ENCODE peak calls at places on chromosomes 7 and 10, in eight cellular contexts. One of them, this sample, is unnamed. For H3K9me3, the result is how much of the 10 kb centered on the place peaks cover.

GRCh38 chr7:27128034-27128433 is 2.5 kb downstream of the HOXA4 start:
- ATAC-seq in left lung: no peak
- ATAC-seq in gastrocnemius medialis: peak
- ATAC-seq in HCT116: no peak
- ATAC-seq in thoracic aorta: no peak
- ATAC-seq in HepG2: no peak
- ATAC-seq in body of pancreas: no peak
- ATAC-seq in upper lobe of left lung: no peak
- ATAC-seq in this sample: no peak

GRCh38 chr7:93375603-93376002 is 143.4 kb downstream of the VPS50 start:
- ATAC-seq in left lung: no peak
- ATAC-seq in gastrocnemius medialis: no peak
- ATAC-seq in HCT116: no peak
- ATAC-seq in thoracic aorta: no peak
- ATAC-seq in HepG2: no peak
- ATAC-seq in body of pancreas: no peak
- ATAC-seq in upper lobe of left lung: no peak
- ATAC-seq in this sample: no peak

GRCh38 chr7:142104550-142105527 is 6.7 kb upstream of the MGAM2 start:
- ATAC-seq in left lung: peak
- ATAC-seq in gastrocnemius medialis: no peak
- ATAC-seq in HCT116: peak
- ATAC-seq in thoracic aorta: no peak
- ATAC-seq in HepG2: peak
- ATAC-seq in body of pancreas: peak
- ATAC-seq in upper lobe of left lung: peak
- ATAC-seq in this sample: peak

GRCh38 chr7:84137812-84138211 is 56.8 kb downstream of the SEMA3A start:
- ATAC-seq in left lung: no peak
- ATAC-seq in gastrocnemius medialis: no peak
- ATAC-seq in HCT116: no peak
- ATAC-seq in thoracic aorta: no peak
- ATAC-seq in HepG2: no peak
- ATAC-seq in body of pancreas: no peak
- ATAC-seq in upper lobe of left lung: no peak
- ATAC-seq in this sample: no peak

GRCh38 chr7:77348371-77348813 is 67.8 kb downstream of the GSAP start:
- ATAC-seq in left lung: peak
- ATAC-seq in gastrocnemius medialis: peak
- ATAC-seq in HCT116: no peak
- ATAC-seq in thoracic aorta: peak
- ATAC-seq in HepG2: no peak
- ATAC-seq in body of pancreas: peak
- ATAC-seq in upper lobe of left lung: no peak
- ATAC-seq in this sample: peak

GRCh38 chr7:80783177-80783687 is 135.6 kb downstream of the SEMA3C start:
- ATAC-seq in left lung: no peak
- ATAC-seq in gastrocnemius medialis: no peak
- ATAC-seq in HCT116: no peak
- ATAC-seq in thoracic aorta: peak
- ATAC-seq in HepG2: no peak
- ATAC-seq in body of pancreas: no peak
- ATAC-seq in upper lobe of left lung: no peak
- ATAC-seq in this sample: no peak

GRCh38 chr10:114706458-114707055 is 48.5 kb upstream of the ABLIM1 start:
- ATAC-seq in left lung: no peak
- ATAC-seq in gastrocnemius medialis: no peak
- ATAC-seq in HCT116: no peak
- ATAC-seq in thoracic aorta: no peak
- ATAC-seq in HepG2: no peak
- ATAC-seq in body of pancreas: no peak
- ATAC-seq in upper lobe of left lung: no peak
- ATAC-seq in this sample: peak

GRCh38 chr7:23012797-23013714 is 874 bp downstream of the HYCC1 start:
- ATAC-seq in left lung: peak
- ATAC-seq in gastrocnemius medialis: peak
- ATAC-seq in HCT116: peak
- ATAC-seq in thoracic aorta: peak
- ATAC-seq in HepG2: peak
- ATAC-seq in body of pancreas: peak
- ATAC-seq in upper lobe of left lung: no peak
- ATAC-seq in this sample: peak

GRCh38 chr10:13661261-13661660 is 74.5 kb downstream of the PRPF18 start:
- ATAC-seq in left lung: no peak
- ATAC-seq in gastrocnemius medialis: no peak
- ATAC-seq in HCT116: no peak
- ATAC-seq in thoracic aorta: no peak
- ATAC-seq in HepG2: no peak
- ATAC-seq in body of pancreas: no peak
- ATAC-seq in upper lobe of left lung: no peak
- ATAC-seq in this sample: no peak

GRCh38 chr10:1372212-1372611 is 316.0 kb downstream of the WDR37 start:
- ATAC-seq in left lung: no peak
- ATAC-seq in gastrocnemius medialis: no peak
- ATAC-seq in HCT116: peak
- ATAC-seq in thoracic aorta: no peak
- ATAC-seq in HepG2: no peak
- ATAC-seq in body of pancreas: no peak
- ATAC-seq in upper lobe of left lung: no peak
- ATAC-seq in this sample: no peak

GRCh38 chr10:99700649-99701048 is 31.3 kb downstream of the COX15 start:
- ATAC-seq in left lung: no peak
- ATAC-seq in gastrocnemius medialis: no peak
- ATAC-seq in HCT116: no peak
- ATAC-seq in thoracic aorta: no peak
- ATAC-seq in HepG2: no peak
- ATAC-seq in body of pancreas: no peak
- ATAC-seq in upper lobe of left lung: no peak
- ATAC-seq in this sample: no peak

GRCh38 chr7:50304911-50305621 is 550 bp downstream of the IKZF1 start:
- ATAC-seq in left lung: peak
- ATAC-seq in gastrocnemius medialis: no peak
- ATAC-seq in HCT116: no peak
- ATAC-seq in thoracic aorta: no peak
- ATAC-seq in HepG2: peak
- ATAC-seq in body of pancreas: no peak
- ATAC-seq in upper lobe of left lung: peak
- ATAC-seq in this sample: no peak

GRCh38 chr10:91023708-91024438 is 103.0 kb upstream of the ANKRD1 start:
- ATAC-seq in left lung: no peak
- ATAC-seq in gastrocnemius medialis: no peak
- ATAC-seq in HCT116: no peak
- ATAC-seq in thoracic aorta: no peak
- ATAC-seq in HepG2: no peak
- ATAC-seq in body of pancreas: no peak
- ATAC-seq in upper lobe of left lung: no peak
- ATAC-seq in this sample: peak

GRCh38 chr10:122173337-122173736 is 97.8 kb upstream of the BTBD16 start:
- ATAC-seq in left lung: peak
- ATAC-seq in gastrocnemius medialis: peak
- ATAC-seq in HCT116: no peak
- ATAC-seq in thoracic aorta: no peak
- ATAC-seq in HepG2: no peak
- ATAC-seq in body of pancreas: no peak
- ATAC-seq in upper lobe of left lung: no peak
- ATAC-seq in this sample: no peak

GRCh38 chr10:5557799-5558771 is 33.3 kb downstream of the CALML3 start:
- ATAC-seq in left lung: no peak
- ATAC-seq in gastrocnemius medialis: no peak
- ATAC-seq in HCT116: no peak
- ATAC-seq in thoracic aorta: no peak
- ATAC-seq in HepG2: no peak
- ATAC-seq in body of pancreas: no peak
- ATAC-seq in upper lobe of left lung: no peak
- ATAC-seq in this sample: no peak

DNA sequence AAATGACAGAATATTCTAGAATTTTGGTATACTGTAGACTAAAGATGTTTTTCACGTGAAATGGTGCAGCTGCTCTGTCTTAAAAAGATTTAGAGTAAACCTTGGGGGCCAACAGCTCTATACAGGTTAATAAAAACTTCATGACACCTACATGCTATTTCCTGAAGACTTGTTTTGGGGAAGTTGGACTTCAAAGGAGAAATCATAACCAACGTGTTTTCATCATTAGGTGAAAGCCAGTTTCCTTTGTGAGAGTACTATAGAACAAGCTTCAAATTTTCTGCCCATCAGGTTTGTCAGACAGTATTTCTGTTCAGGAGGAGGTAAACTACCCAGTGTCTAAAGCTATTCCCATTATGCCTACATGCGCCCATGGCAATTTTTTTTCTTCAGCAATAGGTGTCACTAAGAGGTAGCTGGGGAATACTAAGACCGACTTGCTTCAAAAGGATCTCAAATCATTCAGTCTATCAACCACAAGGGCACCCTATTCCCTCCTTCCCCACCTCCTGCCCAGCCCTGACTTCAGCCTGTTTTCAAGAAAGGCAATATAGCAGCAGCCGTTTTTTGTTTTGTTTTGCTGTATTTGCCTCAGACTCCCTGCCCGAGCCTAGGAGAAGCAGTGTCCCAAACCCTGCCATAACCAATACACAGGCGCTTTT is 237.3 kb upstream of the SP8 start:
- ATAC-seq in left lung: no peak
- ATAC-seq in gastrocnemius medialis: no peak
- ATAC-seq in HCT116: peak
- ATAC-seq in thoracic aorta: no peak
- ATAC-seq in HepG2: no peak
- ATAC-seq in body of pancreas: no peak
- ATAC-seq in upper lobe of left lung: no peak
- ATAC-seq in this sample: no peak
- TF ChIP-seq CTCF in left lung: no peak
- TF ChIP-seq CTCF in gastrocnemius medialis: no peak
- TF ChIP-seq CTCF in HCT116: no peak
- TF ChIP-seq CTCF in thoracic aorta: no peak
- TF ChIP-seq CTCF in HepG2: no peak
- TF ChIP-seq CTCF in body of pancreas: no peak
- TF ChIP-seq CTCF in upper lobe of left lung: no peak
- TF ChIP-seq CTCF in this sample: no peak

GRCh38 chr10:108095932-108096925 is 931.7 kb upstream of the SORCS1 start:
- ATAC-seq in left lung: no peak
- ATAC-seq in gastrocnemius medialis: no peak
- ATAC-seq in HCT116: no peak
- ATAC-seq in thoracic aorta: no peak
- ATAC-seq in HepG2: no peak
- ATAC-seq in body of pancreas: no peak
- ATAC-seq in upper lobe of left lung: peak
- ATAC-seq in this sample: no peak

GRCh38 chr10:108097258-108097657 is 932.8 kb upstream of the SORCS1 start:
- ATAC-seq in left lung: no peak
- ATAC-seq in gastrocnemius medialis: no peak
- ATAC-seq in HCT116: no peak
- ATAC-seq in thoracic aorta: no peak
- ATAC-seq in HepG2: no peak
- ATAC-seq in body of pancreas: no peak
- ATAC-seq in upper lobe of left lung: peak
- ATAC-seq in this sample: no peak
- H3K9me3 ChIP-seq in left lung: under half
- H3K9me3 ChIP-seq in gastrocnemius medialis: under half
- H3K9me3 ChIP-seq in HCT116: under half
- H3K9me3 ChIP-seq in thoracic aorta: under half
- H3K9me3 ChIP-seq in HepG2: half or more
- H3K9me3 ChIP-seq in body of pancreas: under half
- H3K9me3 ChIP-seq in upper lobe of left lung: under half
- H3K9me3 ChIP-seq in this sample: under half

DNA sequence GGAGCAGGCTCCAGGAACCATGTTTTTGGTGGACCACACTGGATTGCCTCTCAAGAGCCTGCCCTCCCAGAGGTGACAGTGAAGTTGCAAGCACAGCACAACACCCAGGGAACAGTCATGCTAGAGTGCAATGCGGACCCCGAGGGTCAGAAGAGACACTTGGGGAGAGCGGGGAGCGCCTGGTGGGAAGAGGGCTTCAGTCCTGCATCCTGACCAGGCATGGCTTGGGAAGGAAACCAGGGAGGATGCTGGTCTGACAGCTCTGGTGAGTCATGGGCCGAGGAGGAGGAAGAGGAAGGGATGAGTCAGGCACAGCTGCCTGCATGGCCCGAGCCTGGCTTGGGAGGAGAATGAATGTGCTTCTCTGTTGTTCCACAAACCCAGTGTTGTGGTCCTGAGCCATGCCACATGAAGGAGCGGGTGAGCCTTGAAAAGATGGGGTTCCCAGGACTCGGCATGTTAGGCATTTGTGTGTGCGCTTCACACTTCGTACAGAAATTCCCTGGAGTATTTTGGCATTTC is 29.5 kb upstream of the ANKRD2 start:
- ATAC-seq in left lung: peak
- ATAC-seq in gastrocnemius medialis: peak
- ATAC-seq in HCT116: peak
- ATAC-seq in thoracic aorta: peak
- ATAC-seq in HepG2: peak
- ATAC-seq in body of pancreas: peak
- ATAC-seq in upper lobe of left lung: peak
- ATAC-seq in this sample: peak
- H3K27ac ChIP-seq in left lung: peak
- H3K27ac ChIP-seq in gastrocnemius medialis: peak
- H3K27ac ChIP-seq in HCT116: peak
- H3K27ac ChIP-seq in thoracic aorta: peak
- H3K27ac ChIP-seq in HepG2: no peak
- H3K27ac ChIP-seq in body of pancreas: peak
- H3K27ac ChIP-seq in upper lobe of left lung: peak
- H3K27ac ChIP-seq in this sample: peak

GRCh38 chr7:150343225-150343624 is 1.8 kb upstream of the RARRES2 start:
- ATAC-seq in left lung: no peak
- ATAC-seq in gastrocnemius medialis: no peak
- ATAC-seq in HCT116: no peak
- ATAC-seq in thoracic aorta: no peak
- ATAC-seq in HepG2: no peak
- ATAC-seq in body of pancreas: no peak
- ATAC-seq in upper lobe of left lung: no peak
- ATAC-seq in this sample: no peak

GRCh38 chr7:150342119-150342405 is 633 bp upstream of the RARRES2 start:
- ATAC-seq in left lung: no peak
- ATAC-seq in gastrocnemius medialis: no peak
- ATAC-seq in HCT116: no peak
- ATAC-seq in thoracic aorta: no peak
- ATAC-seq in HepG2: peak
- ATAC-seq in body of pancreas: no peak
- ATAC-seq in upper lobe of left lung: no peak
- ATAC-seq in this sample: peak

GRCh38 chr7:150344299-150344698 is 2.9 kb upstream of the RARRES2 start:
- ATAC-seq in left lung: no peak
- ATAC-seq in gastrocnemius medialis: no peak
- ATAC-seq in HCT116: no peak
- ATAC-seq in thoracic aorta: no peak
- ATAC-seq in HepG2: no peak
- ATAC-seq in body of pancreas: no peak
- ATAC-seq in upper lobe of left lung: no peak
- ATAC-seq in this sample: no peak

GRCh38 chr7:150346922-150347321 is 5.5 kb upstream of the RARRES2 start:
- ATAC-seq in left lung: no peak
- ATAC-seq in gastrocnemius medialis: no peak
- ATAC-seq in HCT116: no peak
- ATAC-seq in thoracic aorta: no peak
- ATAC-seq in HepG2: no peak
- ATAC-seq in body of pancreas: no peak
- ATAC-seq in upper lobe of left lung: no peak
- ATAC-seq in this sample: no peak

DNA sequence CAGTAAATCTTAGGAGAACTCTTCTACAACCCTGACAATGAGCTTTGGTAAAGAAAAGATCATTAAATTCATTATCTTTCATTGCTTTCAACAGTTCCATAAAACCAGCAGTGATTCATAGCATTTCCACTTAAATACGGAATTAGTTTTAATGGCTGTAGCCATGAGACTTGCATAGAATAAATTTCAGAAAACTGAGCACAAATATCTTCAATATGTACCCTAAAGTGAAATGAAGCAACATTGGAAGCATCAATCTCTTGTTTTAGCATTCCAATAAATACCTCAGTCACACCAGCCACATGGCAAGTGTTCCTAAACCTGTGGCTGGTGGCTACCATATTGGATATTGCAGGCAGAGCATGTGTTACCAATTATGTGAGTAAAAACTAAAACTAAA is 3.6 kb upstream of the RARRES2 start:
- ATAC-seq in left lung: no peak
- ATAC-seq in gastrocnemius medialis: no peak
- ATAC-seq in HCT116: no peak
- ATAC-seq in thoracic aorta: no peak
- ATAC-seq in HepG2: no peak
- ATAC-seq in body of pancreas: no peak
- ATAC-seq in upper lobe of left lung: no peak
- ATAC-seq in this sample: no peak
- TF ChIP-seq CTCF in left lung: no peak
- TF ChIP-seq CTCF in gastrocnemius medialis: no peak
- TF ChIP-seq CTCF in HCT116: no peak
- TF ChIP-seq CTCF in thoracic aorta: no peak
- TF ChIP-seq CTCF in HepG2: no peak
- TF ChIP-seq CTCF in body of pancreas: no peak
- TF ChIP-seq CTCF in upper lobe of left lung: no peak
- TF ChIP-seq CTCF in this sample: no peak